ENCODE peak calls at places on chromosome 6, in eight cellular contexts. Z is WTC11; G is ovary; C is Calu3; P is CD4-positive, alpha-beta T cell; I is glutamatergic neuron; H is GM12865; S is choroid plexus epithelial cell. N is an unnamed sample.
A peak's percentile ranks its signal among the peaks of the same experiment; 100 is the strongest.

GRCh38 chr6:98054453-98054852 is 771.4 kb upstream of the MMS22L start:
- DNase-seq in G (no peak), I (no peak), S (peak; percentile 8), Z (no peak), H (peak; percentile 25), P (no peak), C (no peak), N (no peak)

GRCh38 chr6:8953310-8953709 is 518.0 kb upstream of the SLC35B3 start:
- DNase-seq in H (no peak), S (no peak), I (no peak), Z (no peak), C (no peak), P (no peak), G (no peak), N (no peak)

GRCh38 chr6:168956884-168957730 is 296.5 kb downstream of the THBS2 start:
- DNase-seq in C (peak; percentile 80), Z (peak; percentile 72), I (peak; percentile 82), H (peak; percentile 69), P (peak; percentile 28), S (peak; percentile 92), G (peak; percentile 81), N (peak; percentile 70)

GRCh38 chr6:137832110-137832509 is 34.9 kb upstream of the TNFAIP3 start:
- DNase-seq in P (no peak), Z (no peak), H (no peak), I (no peak), S (peak; percentile 88), C (no peak), G (no peak), N (no peak)

GRCh38 chr6:705047-705446 is 12.1 kb upstream of the EXOC2 start:
- DNase-seq in P (no peak), G (no peak), I (no peak), C (no peak), Z (no peak), H (no peak), S (no peak), N (no peak)

GRCh38 chr6:170444056-170444505 is 109.0 kb downstream of the PSMB1 start:
- DNase-seq in S (no peak), C (no peak), P (no peak), I (no peak), G (no peak), H (no peak), Z (no peak), N (no peak)

GRCh38 chr6:44569931-44570385 is 182.5 kb downstream of the CDC5L start:
- DNase-seq in H (no peak), S (no peak), G (no peak), P (no peak), C (no peak), Z (no peak), I (no peak), N (no peak)

GRCh38 chr6:142886431-142887170 is 58.4 kb downstream of the HIVEP2 start:
- DNase-seq in H (peak; percentile 90), G (no peak), Z (no peak), I (no peak), S (peak; percentile 80), P (no peak), C (no peak), N (no peak)

GRCh38 chr6:10418862-10419748 is 4.2 kb upstream of the TFAP2A start:
- DNase-seq in C (peak; percentile 77), H (peak; percentile 86), I (no peak), G (no peak), S (peak; percentile 17), Z (peak; percentile 83), P (no peak), N (no peak)

GRCh38 chr6:72620866-72621242 is 1.0 kb upstream of the KCNQ5 start:
- DNase-seq in C (no peak), H (no peak), S (no peak), G (no peak), Z (peak; percentile 14), P (no peak), I (peak; percentile 17), N (no peak)

GRCh38 chr6:82113231-82113630 is 134.3 kb downstream of the IBTK start:
- DNase-seq in I (no peak), Z (no peak), G (no peak), S (no peak), P (no peak), C (no peak), H (no peak), N (no peak)

GRCh38 chr6:75334266-75335040 is 49.9 kb upstream of the TMEM30A start:
- DNase-seq in Z (peak; percentile 55), G (no peak), H (no peak), I (no peak), P (no peak), C (no peak), S (peak; percentile 88), N (peak; percentile 15)

GRCh38 chr6:162090734-162091133 is 636.8 kb downstream of the PRKN start:
- DNase-seq in G (no peak), Z (no peak), H (no peak), I (no peak), P (no peak), S (peak; percentile 66), C (no peak), N (no peak)

GRCh38 chr6:158589371-158589770 is 29.5 kb downstream of the TMEM181 start:
- DNase-seq in P (no peak), H (no peak), S (no peak), Z (no peak), G (no peak), I (no peak), C (no peak), N (no peak)

GRCh38 chr6:126786262-126786661 is 332.2 kb upstream of the RSPO3 start:
- DNase-seq in P (no peak), Z (no peak), S (no peak), C (no peak), I (no peak), G (no peak), H (no peak), N (no peak)

GRCh38 chr6:150377211-150377781 is 8.5 kb downstream of the IYD start:
- DNase-seq in P (no peak), S (peak; percentile 14), C (peak; percentile 31), H (no peak), Z (no peak), G (no peak), I (no peak), N (no peak)

GRCh38 chr6:161135695-161136591 is 137.9 kb downstream of the AGPAT4 start:
- DNase-seq in I (no peak), H (peak; percentile 17), P (no peak), C (no peak), S (no peak), G (no peak), Z (no peak), N (no peak)

GRCh38 chr6:68194846-68195478 is 440.1 kb upstream of the ADGRB3 start:
- DNase-seq in Z (no peak), H (no peak), I (no peak), C (no peak), S (peak; percentile 11), G (no peak), P (no peak), N (no peak)

GRCh38 chr6:68192988-68193387 is 442.1 kb upstream of the ADGRB3 start:
- DNase-seq in I (no peak), Z (no peak), H (peak; percentile 3), S (no peak), C (no peak), P (no peak), G (no peak), N (no peak)

GRCh38 chr6:68197356-68197755 is 437.7 kb upstream of the ADGRB3 start:
- DNase-seq in P (no peak), G (no peak), C (no peak), H (no peak), Z (no peak), S (peak; percentile 23), I (no peak), N (no peak)

GRCh38 chr6:68200929-68201328 is 434.2 kb upstream of the ADGRB3 start:
- DNase-seq in C (no peak), Z (no peak), G (no peak), I (no peak), P (no peak), S (no peak), H (no peak), N (no peak)

DNA sequence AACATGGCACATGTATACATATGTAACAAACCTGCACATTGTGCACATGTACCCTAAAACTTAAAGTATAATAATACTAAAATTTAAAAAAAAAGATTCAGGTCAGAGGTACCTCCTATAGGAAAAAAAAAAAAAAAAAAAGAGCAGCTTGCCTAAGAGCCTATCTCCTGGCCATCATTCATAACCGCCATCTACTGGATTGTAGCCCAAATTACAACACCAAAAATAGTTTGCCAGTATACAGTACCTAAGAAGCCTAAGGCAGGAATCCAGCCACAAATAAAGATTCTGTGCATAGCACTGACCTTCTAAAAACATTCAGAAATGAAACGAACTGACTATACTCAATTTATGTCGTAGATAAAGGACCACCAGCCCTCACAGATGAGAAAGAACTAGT is 438.4 kb upstream of the ADGRB3 start:
- DNase-seq in C (no peak), Z (no peak), G (no peak), I (no peak), S (peak; percentile 64), H (peak; percentile 61), P (no peak), N (no peak)
- TF ChIP-seq CTCF in C (no peak), Z (no peak), G (no peak), I (peak; percentile 25), S (peak; percentile 35), H (peak; percentile 53), P (no peak), N (no peak)

GRCh38 chr6:36793913-36794703 is 45.1 kb downstream of the CPNE5 start:
- DNase-seq in P (no peak), S (no peak), I (peak; percentile 73), H (no peak), Z (no peak), G (peak; percentile 40), C (no peak), N (no peak)
- TF ChIP-seq CTCF in P (no peak), S (no peak), I (no peak), H (no peak), Z (no peak), G (no peak), C (no peak), N (no peak)

GRCh38 chr6:133368664-133369063 is 127.5 kb downstream of the EYA4 start:
- DNase-seq in S (peak; percentile 31), G (no peak), I (no peak), H (no peak), C (no peak), P (no peak), Z (no peak), N (no peak)
- TF ChIP-seq CTCF in S (peak; percentile 47), G (no peak), I (no peak), H (no peak), C (no peak), P (no peak), Z (no peak), N (no peak)

DNA sequence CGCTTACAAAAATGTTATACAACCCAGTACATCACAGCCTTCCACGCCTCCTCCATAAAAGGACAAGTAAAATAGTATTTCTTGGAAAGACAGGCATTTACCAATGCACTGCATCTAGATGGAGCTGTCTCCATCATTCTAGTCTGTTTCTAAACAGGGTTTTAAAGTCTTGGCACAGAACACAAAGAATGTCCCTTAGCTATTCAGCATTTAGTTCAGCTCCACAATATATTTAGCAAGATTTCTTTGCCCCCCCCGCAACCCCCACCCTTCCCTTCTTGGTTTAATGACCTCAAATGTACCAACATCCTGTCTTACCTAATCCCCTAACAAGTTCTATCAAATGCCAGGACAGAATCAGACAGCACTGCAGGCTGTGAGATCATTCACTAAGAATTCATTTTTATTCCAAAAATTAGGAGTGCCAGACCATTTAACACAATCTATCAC is 198.6 kb downstream of the BACH2 start:
- DNase-seq in Z (no peak), C (no peak), G (peak; percentile 49), H (no peak), P (peak; percentile 17), S (peak; percentile 84), I (no peak), N (no peak)
- TF ChIP-seq CTCF in Z (no peak), C (peak; percentile 16), G (peak; percentile 34), H (no peak), P (peak; percentile 3), S (peak; percentile 57), I (no peak), N (no peak)

N was measured in endothelial cell.